ENCODE peak calls at places on chromosomes 2 and 18, in seven cellular contexts. One of them, this sample, is unnamed.

GRCh38 chr2:209609531-209609930 is 162.1 kb upstream of the UNC80 start:
- DNase-seq in LoVo: no peak
- DNase-seq in astrocyte of the spinal cord: no peak
- DNase-seq in activated T-helper 1 cell treated with anti-CD3 and anti-CD28 coated beads, Interleukin-2, amount 50 U/mL, for 16 hours: no peak
- DNase-seq in PC-3: no peak
- DNase-seq in pons: no peak
- DNase-seq in HuH-7.5: no peak
- DNase-seq in this sample: no peak

GRCh38 chr2:231666171-231667095 is 41.9 kb upstream of the PTMA start:
- DNase-seq in LoVo: peak
- DNase-seq in astrocyte of the spinal cord: peak
- DNase-seq in activated T-helper 1 cell treated with anti-CD3 and anti-CD28 coated beads, Interleukin-2, amount 50 U/mL, for 16 hours: no peak
- DNase-seq in PC-3: peak
- DNase-seq in pons: peak
- DNase-seq in HuH-7.5: no peak
- DNase-seq in this sample: peak

GRCh38 chr2:138239902-138240595 is 261.5 kb upstream of the SPOPL start:
- DNase-seq in LoVo: no peak
- DNase-seq in astrocyte of the spinal cord: peak
- DNase-seq in activated T-helper 1 cell treated with anti-CD3 and anti-CD28 coated beads, Interleukin-2, amount 50 U/mL, for 16 hours: no peak
- DNase-seq in PC-3: no peak
- DNase-seq in pons: no peak
- DNase-seq in HuH-7.5: no peak
- DNase-seq in this sample: no peak

GRCh38 chr2:113015655-113016054 is 10.4 kb downstream of the IL36A start:
- DNase-seq in LoVo: no peak
- DNase-seq in astrocyte of the spinal cord: no peak
- DNase-seq in activated T-helper 1 cell treated with anti-CD3 and anti-CD28 coated beads, Interleukin-2, amount 50 U/mL, for 16 hours: no peak
- DNase-seq in PC-3: no peak
- DNase-seq in pons: no peak
- DNase-seq in HuH-7.5: no peak
- DNase-seq in this sample: peak

GRCh38 chr2:9462872-9463697 is 11.3 kb upstream of the IAH1 start:
- DNase-seq in LoVo: no peak
- DNase-seq in astrocyte of the spinal cord: no peak
- DNase-seq in activated T-helper 1 cell treated with anti-CD3 and anti-CD28 coated beads, Interleukin-2, amount 50 U/mL, for 16 hours: no peak
- DNase-seq in PC-3: no peak
- DNase-seq in pons: no peak
- DNase-seq in HuH-7.5: no peak
- DNase-seq in this sample: no peak

GRCh38 chr2:1868683-1869141 is 124.4 kb upstream of the PXDN start:
- DNase-seq in LoVo: no peak
- DNase-seq in astrocyte of the spinal cord: no peak
- DNase-seq in activated T-helper 1 cell treated with anti-CD3 and anti-CD28 coated beads, Interleukin-2, amount 50 U/mL, for 16 hours: no peak
- DNase-seq in PC-3: no peak
- DNase-seq in pons: no peak
- DNase-seq in HuH-7.5: no peak
- DNase-seq in this sample: no peak

GRCh38 chr2:140696449-140696848 is 1434.4 kb downstream of the LRP1B start:
- DNase-seq in LoVo: peak
- DNase-seq in astrocyte of the spinal cord: no peak
- DNase-seq in activated T-helper 1 cell treated with anti-CD3 and anti-CD28 coated beads, Interleukin-2, amount 50 U/mL, for 16 hours: no peak
- DNase-seq in PC-3: peak
- DNase-seq in pons: no peak
- DNase-seq in HuH-7.5: no peak
- DNase-seq in this sample: peak

GRCh38 chr2:4962419-4962818 is 729.8 kb upstream of the SOX11 start:
- DNase-seq in LoVo: no peak
- DNase-seq in astrocyte of the spinal cord: no peak
- DNase-seq in activated T-helper 1 cell treated with anti-CD3 and anti-CD28 coated beads, Interleukin-2, amount 50 U/mL, for 16 hours: no peak
- DNase-seq in PC-3: no peak
- DNase-seq in pons: no peak
- DNase-seq in HuH-7.5: no peak
- DNase-seq in this sample: no peak

GRCh38 chr2:105873721-105874120 is 129.0 kb downstream of the NCK2 start:
- DNase-seq in LoVo: no peak
- DNase-seq in astrocyte of the spinal cord: peak
- DNase-seq in activated T-helper 1 cell treated with anti-CD3 and anti-CD28 coated beads, Interleukin-2, amount 50 U/mL, for 16 hours: peak
- DNase-seq in PC-3: peak
- DNase-seq in pons: no peak
- DNase-seq in HuH-7.5: peak
- DNase-seq in this sample: peak

GRCh38 chr2:65096948-65097347 is 33.0 kb downstream of the RAB1A start:
- DNase-seq in LoVo: no peak
- DNase-seq in astrocyte of the spinal cord: peak
- DNase-seq in activated T-helper 1 cell treated with anti-CD3 and anti-CD28 coated beads, Interleukin-2, amount 50 U/mL, for 16 hours: no peak
- DNase-seq in PC-3: no peak
- DNase-seq in pons: no peak
- DNase-seq in HuH-7.5: no peak
- DNase-seq in this sample: no peak

GRCh38 chr2:153189091-153189490 is 289.5 kb downstream of the RPRM start:
- DNase-seq in LoVo: no peak
- DNase-seq in astrocyte of the spinal cord: no peak
- DNase-seq in activated T-helper 1 cell treated with anti-CD3 and anti-CD28 coated beads, Interleukin-2, amount 50 U/mL, for 16 hours: no peak
- DNase-seq in PC-3: no peak
- DNase-seq in pons: no peak
- DNase-seq in HuH-7.5: no peak
- DNase-seq in this sample: no peak

GRCh38 chr18:10047237-10047636 is 133.4 kb downstream of the VAPA start:
- DNase-seq in LoVo: no peak
- DNase-seq in astrocyte of the spinal cord: peak
- DNase-seq in activated T-helper 1 cell treated with anti-CD3 and anti-CD28 coated beads, Interleukin-2, amount 50 U/mL, for 16 hours: no peak
- DNase-seq in PC-3: peak
- DNase-seq in pons: no peak
- DNase-seq in HuH-7.5: no peak
- DNase-seq in this sample: no peak

GRCh38 chr18:37335337-37335736 is 230.3 kb downstream of the CELF4 start:
- DNase-seq in LoVo: no peak
- DNase-seq in astrocyte of the spinal cord: peak
- DNase-seq in activated T-helper 1 cell treated with anti-CD3 and anti-CD28 coated beads, Interleukin-2, amount 50 U/mL, for 16 hours: no peak
- DNase-seq in PC-3: no peak
- DNase-seq in pons: no peak
- DNase-seq in HuH-7.5: no peak
- DNase-seq in this sample: no peak

GRCh38 chr2:189794308-189794707 is 10.1 kb downstream of the PMS1 start:
- DNase-seq in LoVo: no peak
- DNase-seq in astrocyte of the spinal cord: no peak
- DNase-seq in activated T-helper 1 cell treated with anti-CD3 and anti-CD28 coated beads, Interleukin-2, amount 50 U/mL, for 16 hours: no peak
- DNase-seq in PC-3: no peak
- DNase-seq in pons: no peak
- DNase-seq in HuH-7.5: no peak
- DNase-seq in this sample: no peak

This sample was measured in Caki2.